ENCODE peak calls at places on chromosomes 16 and 17, in seven cellular contexts. L is GM12891, A is body of pancreas, O is stomach, J is testis, V is A549, K is transverse colon. U is an unnamed sample.

GRCh38 chr16:20830372-20830771 is 24.0 kb downstream of the REXO5 start:
- DNase-seq in L (no peak), A (no peak), O (no peak), J (no peak), V (no peak), K (no peak), U (peak; percentile 35)

GRCh38 chr17:28446716-28447395 is 26.6 kb upstream of the SLC13A2 start:
- DNase-seq in L (no peak), A (no peak), O (no peak), J (no peak), V (no peak), K (no peak), U (no peak)

GRCh38 chr17:36890398-36891190 is 46.7 kb upstream of the LHX1 start:
- DNase-seq in L (no peak), A (no peak), O (no peak), J (no peak), V (no peak), K (no peak), U (no peak)

GRCh38 chr17:81929253-81930141 is 2.0 kb upstream of the MAFG start:
- DNase-seq in L (no peak), A (no peak), O (no peak), J (no peak), V (no peak), K (no peak), U (no peak)

GRCh38 chr17:6388416-6388815 is 46.5 kb downstream of the AIPL1 start:
- DNase-seq in L (no peak), A (no peak), O (no peak), J (no peak), V (no peak), K (no peak), U (no peak)

GRCh38 chr16:9091867-9092281 is 430 bp downstream of the HAPSTR1 start:
- DNase-seq in L (peak; percentile 24), A (peak; percentile 46), O (peak; percentile 41), J (peak; percentile 50), V (peak; percentile 37), K (peak; percentile 47), U (peak; percentile 85)

GRCh38 chr17:80414508-80414802 is 512 bp upstream of the ENDOV start:
- DNase-seq in L (no peak), A (no peak), O (no peak), J (peak; percentile 33), V (peak; percentile 28), K (no peak), U (peak; percentile 58)

GRCh38 chr17:27009087-27009486 is 284.8 kb upstream of the WSB1 start:
- DNase-seq in L (no peak), A (no peak), O (no peak), J (no peak), V (no peak), K (no peak), U (no peak)

GRCh38 chr17:29622337-29623282 is at the start of gene CORO6:
- DNase-seq in L (peak; percentile 76), A (peak; percentile 37), O (peak; percentile 60), J (peak; percentile 63), V (peak; percentile 50), K (peak; percentile 47), U (peak; percentile 72)

GRCh38 chr16:82832861-82833260 is 206.1 kb downstream of the CDH13 start:
- DNase-seq in L (no peak), A (no peak), O (no peak), J (no peak), V (no peak), K (no peak), U (no peak)

GRCh38 chr17:10327640-10328039 is 45.2 kb downstream of the MYH13 start:
- DNase-seq in L (peak; percentile 71), A (peak; percentile 81), O (peak; percentile 75), J (peak; percentile 97), V (peak; percentile 87), K (peak; percentile 84), U (peak; percentile 80)

GRCh38 chr17:40519089-40519775 is 17.8 kb upstream of the TNS4 start:
- DNase-seq in L (no peak), A (no peak), O (no peak), J (no peak), V (no peak), K (no peak), U (no peak)

GRCh38 chr17:32882029-32882428 is 5.1 kb upstream of the MYO1D start:
- DNase-seq in L (no peak), A (no peak), O (no peak), J (no peak), V (no peak), K (no peak), U (peak; percentile 39)

GRCh38 chr16:27462846-27463682 is 61.1 kb downstream of the IL21R start:
- DNase-seq in L (no peak), A (no peak), O (no peak), J (no peak), V (no peak), K (no peak), U (no peak)

GRCh38 chr17:4594406-4595349 is 10.3 kb downstream of the SMTNL2 start:
- DNase-seq in L (peak; percentile 67), A (peak; percentile 23), O (peak; percentile 67), J (no peak), V (no peak), K (peak; percentile 53), U (peak; percentile 62)

GRCh38 chr16:74999683-75000480 is 1.1 kb downstream of the ZNRF1 start:
- DNase-seq in L (peak; percentile 47), A (peak; percentile 69), O (peak; percentile 65), J (peak; percentile 80), V (no peak), K (peak; percentile 69), U (peak; percentile 72)

DNA sequence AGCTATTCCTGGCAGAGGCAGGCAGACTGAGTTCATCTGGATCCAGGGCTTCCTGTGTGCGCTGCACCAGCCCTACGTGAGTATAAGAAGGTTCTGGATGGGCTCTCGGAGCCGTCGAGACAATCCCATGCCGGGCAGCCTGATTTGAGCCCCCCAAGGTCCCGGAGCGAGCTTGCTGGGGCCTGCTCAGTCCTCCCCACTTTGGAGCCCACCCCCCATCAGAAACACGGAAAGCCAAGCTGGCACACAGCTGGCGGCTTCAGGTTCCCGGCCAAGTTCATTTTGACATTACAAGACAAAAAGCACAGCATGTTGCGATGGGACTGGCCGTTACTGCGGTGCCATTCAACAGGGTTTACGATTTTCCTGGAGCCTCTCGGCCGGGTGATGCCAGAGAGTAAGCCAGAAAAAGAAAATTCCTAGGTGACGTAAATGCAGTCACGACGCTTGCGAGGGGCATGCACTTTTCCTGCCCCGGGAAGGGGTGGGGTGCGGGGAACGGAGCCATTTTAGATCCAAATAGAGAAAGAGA is 167.2 kb upstream of the FOXF1 start:
- DNase-seq in L (no peak), A (peak; percentile 16), O (peak; percentile 42), J (no peak), V (no peak), K (peak; percentile 68), U (no peak)
- TF ChIP-seq POLR2A in L (no peak), A (no peak), O (no peak), J (no peak), V (no peak), K (no peak), U (no peak)

GRCh38 chr17:1782171-1782567 is 20.3 kb downstream of the SERPINF1 start:
- DNase-seq in L (no peak), A (no peak), O (no peak), J (no peak), V (no peak), K (no peak), U (no peak)

GRCh38 chr17:1785925-1786324 is 24.1 kb downstream of the SERPINF1 start:
- DNase-seq in L (no peak), A (no peak), O (no peak), J (no peak), V (no peak), K (no peak), U (no peak)

GRCh38 chr17:1783271-1783670 is 21.4 kb downstream of the SERPINF1 start:
- DNase-seq in L (no peak), A (no peak), O (no peak), J (peak; percentile 58), V (no peak), K (no peak), U (no peak)

GRCh38 chr17:1786708-1787107 is 24.8 kb downstream of the SERPINF1 start:
- DNase-seq in L (no peak), A (no peak), O (no peak), J (no peak), V (no peak), K (no peak), U (no peak)

GRCh38 chr17:1783834-1784611 is 22.2 kb downstream of the SERPINF1 start:
- DNase-seq in L (no peak), A (peak; percentile 77), O (peak; percentile 63), J (peak; percentile 91), V (peak; percentile 68), K (peak; percentile 74), U (peak; percentile 87)
- TF ChIP-seq POLR2A in L (no peak), A (peak; percentile 22), O (no peak), J (peak; percentile 27), V (no peak), K (peak; percentile 58), U (peak; percentile 34)

GRCh38 chr16:1677942-1678499 is at the start of gene JPT2:
- DNase-seq in L (peak; percentile 99), A (peak; percentile 99), O (peak; percentile 99), J (peak; percentile 99), V (peak; percentile 99), K (peak; percentile 98), U (peak; percentile 99)
- TF ChIP-seq POLR2A in L (no peak), A (peak; percentile 55), O (no peak), J (no peak), V (peak; percentile 43), K (peak; percentile 28), U (peak; percentile 56)

DNA sequence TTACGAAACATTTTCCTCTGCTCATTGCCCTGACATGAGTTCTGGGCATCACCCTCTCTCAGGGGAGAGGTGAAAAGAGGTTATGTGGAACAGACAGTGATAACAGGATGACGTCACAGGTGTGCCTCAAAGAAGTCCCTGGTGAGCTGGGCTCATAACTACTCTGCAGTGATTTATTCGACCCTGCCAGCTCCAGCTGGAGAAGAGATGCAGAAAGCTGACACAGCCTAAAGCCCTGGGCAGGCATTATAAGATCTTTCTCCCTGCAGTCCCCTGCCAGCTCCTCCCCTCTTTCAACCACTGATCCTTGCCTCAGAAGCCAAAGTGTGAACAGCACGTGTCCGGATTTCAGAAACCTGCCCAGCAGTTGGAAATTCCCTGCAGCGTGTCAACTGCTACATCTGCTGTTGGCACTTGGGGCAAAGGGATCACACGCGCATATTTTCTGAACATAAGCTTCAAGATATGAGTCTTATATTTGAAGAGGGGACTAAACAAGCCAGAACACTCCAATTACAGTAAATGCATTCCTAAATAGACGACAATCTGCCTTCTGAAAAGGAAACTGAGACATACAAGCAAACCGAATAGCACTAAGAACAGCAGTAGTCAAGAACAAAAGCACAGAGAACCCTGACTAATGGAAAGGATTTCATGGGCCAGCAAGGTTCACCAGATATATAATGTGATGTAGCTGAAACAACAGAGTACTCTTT is 80.5 kb downstream of the SMG6 start:
- DNase-seq in L (no peak), A (peak; percentile 66), O (peak; percentile 32), J (no peak), V (no peak), K (peak; percentile 57), U (no peak)
- TF ChIP-seq POLR2A in L (no peak), A (no peak), O (no peak), J (no peak), V (no peak), K (no peak), U (no peak)

GRCh38 chr16:58628845-58629680 is 563 bp downstream of the CNOT1 start:
- DNase-seq in L (no peak), A (peak; percentile 57), O (peak; percentile 64), J (peak; percentile 79), V (peak; percentile 34), K (peak; percentile 77), U (peak; percentile 83)

GRCh38 chr16:58634265-58634802 is 4.7 kb upstream of the CNOT1 start:
- DNase-seq in L (no peak), A (no peak), O (no peak), J (no peak), V (no peak), K (no peak), U (no peak)

GRCh38 chr16:58635502-58635901 is 5.9 kb upstream of the CNOT1 start:
- DNase-seq in L (no peak), A (no peak), O (no peak), J (no peak), V (no peak), K (no peak), U (no peak)

GRCh38 chr16:58629681-58630640 is at the start of gene CNOT1:
- DNase-seq in L (peak; percentile 79), A (peak; percentile 99), O (peak; percentile 98), J (peak; percentile 98), V (peak; percentile 99), K (peak; percentile 98), U (peak; percentile 100)
- TF ChIP-seq POLR2A in L (peak; percentile 75), A (peak; percentile 88), O (no peak), J (peak; percentile 74), V (peak; percentile 74), K (peak; percentile 86), U (peak; percentile 80)